ENCODE peak calls at places on chromosomes 5 and 9, in five cellular contexts. One of them, this sample, is unnamed.

GRCh38 chr5:10355071-10355889 is 1.8 kb downstream of the MARCHF6 start:
- DNase-seq in dorsolateral prefrontal cortex: no peak
- DNase-seq in A673: peak; percentile 35
- DNase-seq in HFFc6: peak; percentile 76
- DNase-seq in AG04449: peak; percentile 74
- DNase-seq in this sample: no peak

GRCh38 chr5:175288048-175288621 is 155.8 kb downstream of the DRD1 start:
- DNase-seq in dorsolateral prefrontal cortex: peak; percentile 85
- DNase-seq in A673: peak; percentile 22
- DNase-seq in HFFc6: no peak
- DNase-seq in AG04449: no peak
- DNase-seq in this sample: peak; percentile 93

GRCh38 chr9:17906204-17906840 is 327.5 kb downstream of the SH3GL2 start:
- DNase-seq in dorsolateral prefrontal cortex: no peak
- DNase-seq in A673: no peak
- DNase-seq in HFFc6: no peak
- DNase-seq in AG04449: no peak
- DNase-seq in this sample: no peak

GRCh38 chr5:123215929-123216702 is 127.1 kb downstream of the PRDM6 start:
- DNase-seq in dorsolateral prefrontal cortex: no peak
- DNase-seq in A673: no peak
- DNase-seq in HFFc6: no peak
- DNase-seq in AG04449: no peak
- DNase-seq in this sample: no peak

GRCh38 chr5:115461093-115461492 is 83.5 kb downstream of the FEM1C start:
- DNase-seq in dorsolateral prefrontal cortex: no peak
- DNase-seq in A673: no peak
- DNase-seq in HFFc6: peak; percentile 8
- DNase-seq in AG04449: no peak
- DNase-seq in this sample: no peak

GRCh38 chr5:122607818-122608217 is 167.1 kb upstream of the SNX2 start:
- DNase-seq in dorsolateral prefrontal cortex: no peak
- DNase-seq in A673: no peak
- DNase-seq in HFFc6: no peak
- DNase-seq in AG04449: no peak
- DNase-seq in this sample: no peak

GRCh38 chr5:33892419-33893151 is 795 bp upstream of the ADAMTS12 start:
- DNase-seq in dorsolateral prefrontal cortex: no peak
- DNase-seq in A673: no peak
- DNase-seq in HFFc6: peak; percentile 89
- DNase-seq in AG04449: peak; percentile 94
- DNase-seq in this sample: no peak

GRCh38 chr9:37943329-37944265 is 39.7 kb upstream of the SLC25A51 start:
- DNase-seq in dorsolateral prefrontal cortex: no peak
- DNase-seq in A673: peak; percentile 32
- DNase-seq in HFFc6: peak; percentile 92
- DNase-seq in AG04449: peak; percentile 77
- DNase-seq in this sample: peak; percentile 54

GRCh38 chr5:169300468-169301385 is at the start of gene SLIT3:
- DNase-seq in dorsolateral prefrontal cortex: peak; percentile 49
- DNase-seq in A673: peak; percentile 40
- DNase-seq in HFFc6: peak; percentile 57
- DNase-seq in AG04449: peak; percentile 42
- DNase-seq in this sample: peak; percentile 93

GRCh38 chr5:180494510-180495181 is 467 bp downstream of the CNOT6 start:
- DNase-seq in dorsolateral prefrontal cortex: peak; percentile 37
- DNase-seq in A673: peak; percentile 25
- DNase-seq in HFFc6: peak; percentile 5
- DNase-seq in AG04449: no peak
- DNase-seq in this sample: peak; percentile 53
- TF ChIP-seq CTCF in dorsolateral prefrontal cortex: no peak
- TF ChIP-seq CTCF in A673: peak; percentile 11
- TF ChIP-seq CTCF in HFFc6: peak; percentile 28
- TF ChIP-seq CTCF in AG04449: no peak
- TF ChIP-seq CTCF in this sample: no peak

GRCh38 chr5:16552666-16553343 is 64.0 kb downstream of the RETREG1 start:
- DNase-seq in dorsolateral prefrontal cortex: peak; percentile 89
- DNase-seq in A673: peak; percentile 79
- DNase-seq in HFFc6: peak; percentile 68
- DNase-seq in AG04449: no peak
- DNase-seq in this sample: peak; percentile 74
- TF ChIP-seq CTCF in dorsolateral prefrontal cortex: peak; percentile 71
- TF ChIP-seq CTCF in A673: peak; percentile 94
- TF ChIP-seq CTCF in HFFc6: peak; percentile 90
- TF ChIP-seq CTCF in AG04449: peak; percentile 78
- TF ChIP-seq CTCF in this sample: peak; percentile 90

GRCh38 chr9:121331549-121331948 is 38.5 kb downstream of the STOM start:
- DNase-seq in dorsolateral prefrontal cortex: no peak
- DNase-seq in A673: no peak
- DNase-seq in HFFc6: no peak
- DNase-seq in AG04449: no peak
- DNase-seq in this sample: no peak
- TF ChIP-seq CTCF in dorsolateral prefrontal cortex: no peak
- TF ChIP-seq CTCF in A673: no peak
- TF ChIP-seq CTCF in HFFc6: no peak
- TF ChIP-seq CTCF in AG04449: no peak
- TF ChIP-seq CTCF in this sample: no peak

GRCh38 chr5:140800816-140801493 is at the start of gene PCDHA3:
- DNase-seq in dorsolateral prefrontal cortex: no peak
- DNase-seq in A673: peak; percentile 68
- DNase-seq in HFFc6: no peak
- DNase-seq in AG04449: no peak
- DNase-seq in this sample: no peak
- TF ChIP-seq CTCF in dorsolateral prefrontal cortex: peak; percentile 32
- TF ChIP-seq CTCF in A673: peak; percentile 58
- TF ChIP-seq CTCF in HFFc6: peak; percentile 63
- TF ChIP-seq CTCF in AG04449: no peak
- TF ChIP-seq CTCF in this sample: no peak

GRCh38 chr5:75335486-75335885 is 1.5 kb upstream of the HMGCR start:
- DNase-seq in dorsolateral prefrontal cortex: no peak
- DNase-seq in A673: no peak
- DNase-seq in HFFc6: no peak
- DNase-seq in AG04449: no peak
- DNase-seq in this sample: no peak

GRCh38 chr5:75337366-75338021 is 474 bp downstream of the HMGCR start:
- DNase-seq in dorsolateral prefrontal cortex: peak; percentile 41
- DNase-seq in A673: peak; percentile 14
- DNase-seq in HFFc6: no peak
- DNase-seq in AG04449: no peak
- DNase-seq in this sample: no peak

GRCh38 chr5:75336625-75337336 is at the start of gene HMGCR:
- DNase-seq in dorsolateral prefrontal cortex: peak; percentile 100
- DNase-seq in A673: peak; percentile 99
- DNase-seq in HFFc6: peak; percentile 100
- DNase-seq in AG04449: peak; percentile 96
- DNase-seq in this sample: peak; percentile 97

GRCh38 chr5:75338408-75338807 is 1.4 kb downstream of the HMGCR start:
- DNase-seq in dorsolateral prefrontal cortex: no peak
- DNase-seq in A673: no peak
- DNase-seq in HFFc6: no peak
- DNase-seq in AG04449: no peak
- DNase-seq in this sample: no peak

GRCh38 chr5:75335952-75336624 is 932 bp upstream of the HMGCR start:
- DNase-seq in dorsolateral prefrontal cortex: no peak
- DNase-seq in A673: peak; percentile 88
- DNase-seq in HFFc6: peak; percentile 86
- DNase-seq in AG04449: peak; percentile 59
- DNase-seq in this sample: peak; percentile 62
- TF ChIP-seq CTCF in dorsolateral prefrontal cortex: peak; percentile 9
- TF ChIP-seq CTCF in A673: no peak
- TF ChIP-seq CTCF in HFFc6: peak; percentile 70
- TF ChIP-seq CTCF in AG04449: peak; percentile 46
- TF ChIP-seq CTCF in this sample: no peak

GRCh38 chr9:92184041-92184564 is 68.9 kb upstream of the SPTLC1 start:
- DNase-seq in dorsolateral prefrontal cortex: no peak
- DNase-seq in A673: no peak
- DNase-seq in HFFc6: no peak
- DNase-seq in AG04449: no peak
- DNase-seq in this sample: no peak
- TF ChIP-seq CTCF in dorsolateral prefrontal cortex: no peak
- TF ChIP-seq CTCF in A673: no peak
- TF ChIP-seq CTCF in HFFc6: no peak
- TF ChIP-seq CTCF in AG04449: no peak
- TF ChIP-seq CTCF in this sample: no peak

This sample was measured in RWPE1.